ENCODE peak calls at places on chromosomes 11 and 22, in five cellular contexts. Z, D, K, N and L are unnamed samples.

GRCh38 chr11:37394236-37394870 is 796.3 kb upstream of the RAG2 start:
- DNase-seq in N (no peak), D (no peak), Z (no peak), K (no peak), L (no peak)

GRCh38 chr11:79570104-79570503 is 129.3 kb upstream of the TENM4 start:
- DNase-seq in K (no peak), N (no peak), Z (no peak), D (no peak), L (no peak)

GRCh38 chr22:38866399-38867123 is 5.5 kb downstream of the CBX6 start:
- DNase-seq in D (no peak), N (no peak), Z (no peak), K (no peak), L (no peak)

GRCh38 chr11:67468509-67468834 is 579 bp downstream of the TMEM134 start:
- DNase-seq in Z (peak), K (no peak), D (no peak), N (no peak), L (peak)

GRCh38 chr11:66546966-66547661 is 411 bp downstream of the ACTN3 start:
- DNase-seq in D (no peak), N (no peak), K (no peak), Z (no peak), L (no peak)

GRCh38 chr11:102184269-102184987 is 74.2 kb downstream of the YAP1 start:
- DNase-seq in K (no peak), Z (no peak), D (no peak), N (no peak), L (no peak)

GRCh38 chr11:56659755-56660154 is 3.7 kb upstream of the OR5AR1 start:
- DNase-seq in N (no peak), K (no peak), D (no peak), Z (no peak), L (no peak)

GRCh38 chr11:119992171-119993051 is 145.5 kb downstream of the TRIM29 start:
- DNase-seq in D (no peak), N (no peak), Z (no peak), K (no peak), L (no peak)

GRCh38 chr22:44080936-44081853 is 57.1 kb downstream of the PARVB start:
- DNase-seq in N (peak), Z (peak), K (peak), D (peak), L (peak)

GRCh38 chr11:112113539-112114457 is 27.1 kb downstream of the SDHD start:
- DNase-seq in Z (peak), D (no peak), K (peak), N (peak), L (peak)

GRCh38 chr11:19102521-19102900 is 14.5 kb upstream of the ZDHHC13 start:
- DNase-seq in K (no peak), N (no peak), Z (no peak), D (no peak), L (no peak)

GRCh38 chr22:48635825-48636224 is 1191.8 kb downstream of the BRD1 start:
- DNase-seq in K (no peak), Z (peak), D (no peak), N (no peak), L (no peak)

GRCh38 chr11:19458231-19458630 is 217.5 kb upstream of the E2F8 start:
- DNase-seq in Z (no peak), N (no peak), K (no peak), D (no peak), L (no peak)